ENCODE peak calls at places on chromosome 9, in seven cellular contexts. J is Caki2; A is CD4-positive, alpha-beta T cell; G is foreskin fibroblast; W is lung microvascular endothelial cell; V is GM12865; O is NCI-H510A treated with DMSO at 0.1 percent for 48 hours. Z is an unnamed sample.

GRCh38 chr9:96376926-96377874 is 6.3 kb downstream of the SLC35D2 start:
- DNase-seq in J (peak), A (no peak), G (no peak), W (peak), V (no peak), O (peak), Z (peak)

GRCh38 chr9:107847977-107848376 is 358.4 kb upstream of the KLF4 start:
- DNase-seq in J (no peak), A (no peak), G (peak), W (no peak), V (no peak), O (no peak), Z (no peak)

GRCh38 chr9:123614503-123615258 is 258.7 kb downstream of the CRB2 start:
- DNase-seq in J (no peak), A (no peak), G (no peak), W (no peak), V (no peak), O (peak), Z (no peak)

GRCh38 chr9:127066060-127066774 is 56.2 kb downstream of the ANGPTL2 start:
- DNase-seq in J (no peak), A (no peak), G (no peak), W (no peak), V (no peak), O (no peak), Z (no peak)

GRCh38 chr9:134959126-134959970 is 41.6 kb upstream of the FCN1 start:
- DNase-seq in J (no peak), A (no peak), G (no peak), W (no peak), V (no peak), O (no peak), Z (no peak)

GRCh38 chr9:116502746-116503145 is 184.4 kb upstream of the TRIM32 start:
- DNase-seq in J (no peak), A (no peak), G (no peak), W (no peak), V (no peak), O (no peak), Z (no peak)

GRCh38 chr9:79583957-79584654 is 12.3 kb downstream of the TLE4 start:
- DNase-seq in J (no peak), A (no peak), G (no peak), W (no peak), V (peak), O (no peak), Z (no peak)

GRCh38 chr9:13500034-13500433 is 220.5 kb upstream of the MPDZ start:
- DNase-seq in J (no peak), A (no peak), G (no peak), W (no peak), V (no peak), O (no peak), Z (no peak)